ENCODE peak calls at places on chromosome 20, in seven cellular contexts. One of them, this sample, is unnamed.

GRCh38 chr20:33740189-33740588 is 8.4 kb downstream of the ZNF341 start:
- DNase-seq in dorsolateral prefrontal cortex: no peak
- DNase-seq in MM.1S: no peak
- DNase-seq in HCT116: no peak
- DNase-seq in fibroblast of mammary gland: no peak
- DNase-seq in thyroid gland: no peak
- DNase-seq in neural progenitor cell: no peak
- DNase-seq in this sample: no peak

GRCh38 chr20:44583179-44583578 is 800 bp downstream of the PKIG start:
- DNase-seq in HCT116: no peak
- DNase-seq in fibroblast of mammary gland: no peak
- DNase-seq in neural progenitor cell: no peak
- DNase-seq in thyroid gland: no peak
- DNase-seq in MM.1S: no peak
- DNase-seq in dorsolateral prefrontal cortex: no peak
- DNase-seq in this sample: no peak

GRCh38 chr20:60167840-60168239 is 209.6 kb downstream of the CDH26 start:
- DNase-seq in neural progenitor cell: no peak
- DNase-seq in HCT116: no peak
- DNase-seq in thyroid gland: no peak
- DNase-seq in dorsolateral prefrontal cortex: no peak
- DNase-seq in fibroblast of mammary gland: no peak
- DNase-seq in MM.1S: no peak
- DNase-seq in this sample: no peak

GRCh38 chr20:44643596-44644383 is 7.7 kb downstream of the ADA start:
- DNase-seq in HCT116: no peak
- DNase-seq in dorsolateral prefrontal cortex: no peak
- DNase-seq in thyroid gland: peak
- DNase-seq in MM.1S: peak
- DNase-seq in fibroblast of mammary gland: peak
- DNase-seq in neural progenitor cell: peak
- DNase-seq in this sample: peak

GRCh38 chr20:36997121-36997520 is 45.6 kb upstream of the SAMHD1 start:
- DNase-seq in fibroblast of mammary gland: no peak
- DNase-seq in MM.1S: no peak
- DNase-seq in neural progenitor cell: no peak
- DNase-seq in thyroid gland: no peak
- DNase-seq in HCT116: no peak
- DNase-seq in dorsolateral prefrontal cortex: no peak
- DNase-seq in this sample: no peak

GRCh38 chr20:49399329-49399728 is 83.1 kb downstream of the KCNB1 start:
- DNase-seq in neural progenitor cell: no peak
- DNase-seq in fibroblast of mammary gland: peak
- DNase-seq in MM.1S: no peak
- DNase-seq in dorsolateral prefrontal cortex: no peak
- DNase-seq in thyroid gland: no peak
- DNase-seq in HCT116: no peak
- DNase-seq in this sample: no peak

GRCh38 chr20:35588397-35588796 is 27.2 kb upstream of the SPAG4 start:
- DNase-seq in HCT116: no peak
- DNase-seq in MM.1S: no peak
- DNase-seq in thyroid gland: no peak
- DNase-seq in neural progenitor cell: no peak
- DNase-seq in fibroblast of mammary gland: no peak
- DNase-seq in dorsolateral prefrontal cortex: no peak
- DNase-seq in this sample: no peak

GRCh38 chr20:58251979-58252591 is 23.6 kb upstream of the ANKRD60 start:
- DNase-seq in HCT116: peak
- DNase-seq in fibroblast of mammary gland: peak
- DNase-seq in MM.1S: no peak
- DNase-seq in neural progenitor cell: no peak
- DNase-seq in thyroid gland: no peak
- DNase-seq in dorsolateral prefrontal cortex: no peak
- DNase-seq in this sample: no peak

GRCh38 chr20:5996765-5997164 is 46.3 kb downstream of the MCM8 start:
- DNase-seq in dorsolateral prefrontal cortex: no peak
- DNase-seq in HCT116: no peak
- DNase-seq in fibroblast of mammary gland: no peak
- DNase-seq in thyroid gland: no peak
- DNase-seq in MM.1S: peak
- DNase-seq in neural progenitor cell: peak
- DNase-seq in this sample: peak

GRCh38 chr20:58781138-58781537 is 69.6 kb downstream of the GNAS-AS1 start:
- DNase-seq in dorsolateral prefrontal cortex: no peak
- DNase-seq in neural progenitor cell: no peak
- DNase-seq in MM.1S: no peak
- DNase-seq in HCT116: no peak
- DNase-seq in thyroid gland: no peak
- DNase-seq in fibroblast of mammary gland: no peak
- DNase-seq in this sample: no peak

GRCh38 chr20:55472704-55473103 is 532.6 kb downstream of the CBLN4 start:
- DNase-seq in MM.1S: no peak
- DNase-seq in HCT116: no peak
- DNase-seq in dorsolateral prefrontal cortex: no peak
- DNase-seq in fibroblast of mammary gland: no peak
- DNase-seq in thyroid gland: no peak
- DNase-seq in neural progenitor cell: peak
- DNase-seq in this sample: no peak

GRCh38 chr20:45306431-45306982 is at the start of gene RBPJL:
- DNase-seq in MM.1S: no peak
- DNase-seq in thyroid gland: no peak
- DNase-seq in dorsolateral prefrontal cortex: no peak
- DNase-seq in HCT116: no peak
- DNase-seq in neural progenitor cell: peak
- DNase-seq in fibroblast of mammary gland: no peak
- DNase-seq in this sample: no peak

GRCh38 chr20:36886859-36887778 is 11.2 kb downstream of the TLDC2 start:
- DNase-seq in dorsolateral prefrontal cortex: peak
- DNase-seq in fibroblast of mammary gland: peak
- DNase-seq in HCT116: peak
- DNase-seq in MM.1S: peak
- DNase-seq in neural progenitor cell: peak
- DNase-seq in thyroid gland: peak
- DNase-seq in this sample: peak

GRCh38 chr20:11431613-11432012 is 486.1 kb upstream of the BTBD3 start:
- DNase-seq in fibroblast of mammary gland: no peak
- DNase-seq in HCT116: no peak
- DNase-seq in thyroid gland: no peak
- DNase-seq in neural progenitor cell: no peak
- DNase-seq in dorsolateral prefrontal cortex: no peak
- DNase-seq in MM.1S: no peak
- DNase-seq in this sample: no peak

GRCh38 chr20:2879148-2879547 is 5.9 kb downstream of the PTPRA start:
- DNase-seq in neural progenitor cell: no peak
- DNase-seq in MM.1S: no peak
- DNase-seq in dorsolateral prefrontal cortex: peak
- DNase-seq in thyroid gland: no peak
- DNase-seq in fibroblast of mammary gland: peak
- DNase-seq in HCT116: no peak
- DNase-seq in this sample: no peak

GRCh38 chr20:11153819-11154218 is 480.0 kb upstream of the JAG1 start:
- DNase-seq in thyroid gland: no peak
- DNase-seq in fibroblast of mammary gland: no peak
- DNase-seq in HCT116: no peak
- DNase-seq in neural progenitor cell: no peak
- DNase-seq in MM.1S: no peak
- DNase-seq in dorsolateral prefrontal cortex: no peak
- DNase-seq in this sample: no peak

GRCh38 chr20:59324441-59324840 is 24.0 kb downstream of the EDN3 start:
- DNase-seq in neural progenitor cell: no peak
- DNase-seq in fibroblast of mammary gland: no peak
- DNase-seq in thyroid gland: peak
- DNase-seq in HCT116: no peak
- DNase-seq in MM.1S: no peak
- DNase-seq in dorsolateral prefrontal cortex: no peak
- DNase-seq in this sample: no peak

GRCh38 chr20:34983995-34984735 is 28.5 kb downstream of the MYH7B start:
- DNase-seq in fibroblast of mammary gland: no peak
- DNase-seq in thyroid gland: no peak
- DNase-seq in MM.1S: no peak
- DNase-seq in HCT116: no peak
- DNase-seq in dorsolateral prefrontal cortex: no peak
- DNase-seq in neural progenitor cell: peak
- DNase-seq in this sample: no peak

GRCh38 chr20:5848711-5849505 is 98.7 kb downstream of the SHLD1 start:
- DNase-seq in thyroid gland: peak
- DNase-seq in fibroblast of mammary gland: peak
- DNase-seq in HCT116: no peak
- DNase-seq in neural progenitor cell: no peak
- DNase-seq in MM.1S: no peak
- DNase-seq in dorsolateral prefrontal cortex: no peak
- DNase-seq in this sample: no peak

GRCh38 chr20:54510546-54511129 is 35.2 kb downstream of the DOK5 start:
- DNase-seq in MM.1S: no peak
- DNase-seq in neural progenitor cell: peak
- DNase-seq in thyroid gland: peak
- DNase-seq in HCT116: no peak
- DNase-seq in fibroblast of mammary gland: no peak
- DNase-seq in dorsolateral prefrontal cortex: peak
- DNase-seq in this sample: no peak

GRCh38 chr20:41424546-41424945 is 57.9 kb upstream of the EMILIN3 start:
- DNase-seq in neural progenitor cell: no peak
- DNase-seq in HCT116: no peak
- DNase-seq in thyroid gland: no peak
- DNase-seq in dorsolateral prefrontal cortex: no peak
- DNase-seq in fibroblast of mammary gland: no peak
- DNase-seq in MM.1S: no peak
- DNase-seq in this sample: no peak

GRCh38 chr20:31669876-31670275 is 32.2 kb downstream of the COX4I2 start:
- DNase-seq in MM.1S: no peak
- DNase-seq in thyroid gland: no peak
- DNase-seq in HCT116: no peak
- DNase-seq in dorsolateral prefrontal cortex: no peak
- DNase-seq in neural progenitor cell: peak
- DNase-seq in fibroblast of mammary gland: no peak
- DNase-seq in this sample: no peak
- H3K4me3 ChIP-seq in MM.1S: no peak
- H3K4me3 ChIP-seq in thyroid gland: no peak
- H3K4me3 ChIP-seq in HCT116: no peak
- H3K4me3 ChIP-seq in dorsolateral prefrontal cortex: no peak
- H3K4me3 ChIP-seq in neural progenitor cell: no peak
- H3K4me3 ChIP-seq in fibroblast of mammary gland: no peak
- H3K4me3 ChIP-seq in this sample: no peak

DNA sequence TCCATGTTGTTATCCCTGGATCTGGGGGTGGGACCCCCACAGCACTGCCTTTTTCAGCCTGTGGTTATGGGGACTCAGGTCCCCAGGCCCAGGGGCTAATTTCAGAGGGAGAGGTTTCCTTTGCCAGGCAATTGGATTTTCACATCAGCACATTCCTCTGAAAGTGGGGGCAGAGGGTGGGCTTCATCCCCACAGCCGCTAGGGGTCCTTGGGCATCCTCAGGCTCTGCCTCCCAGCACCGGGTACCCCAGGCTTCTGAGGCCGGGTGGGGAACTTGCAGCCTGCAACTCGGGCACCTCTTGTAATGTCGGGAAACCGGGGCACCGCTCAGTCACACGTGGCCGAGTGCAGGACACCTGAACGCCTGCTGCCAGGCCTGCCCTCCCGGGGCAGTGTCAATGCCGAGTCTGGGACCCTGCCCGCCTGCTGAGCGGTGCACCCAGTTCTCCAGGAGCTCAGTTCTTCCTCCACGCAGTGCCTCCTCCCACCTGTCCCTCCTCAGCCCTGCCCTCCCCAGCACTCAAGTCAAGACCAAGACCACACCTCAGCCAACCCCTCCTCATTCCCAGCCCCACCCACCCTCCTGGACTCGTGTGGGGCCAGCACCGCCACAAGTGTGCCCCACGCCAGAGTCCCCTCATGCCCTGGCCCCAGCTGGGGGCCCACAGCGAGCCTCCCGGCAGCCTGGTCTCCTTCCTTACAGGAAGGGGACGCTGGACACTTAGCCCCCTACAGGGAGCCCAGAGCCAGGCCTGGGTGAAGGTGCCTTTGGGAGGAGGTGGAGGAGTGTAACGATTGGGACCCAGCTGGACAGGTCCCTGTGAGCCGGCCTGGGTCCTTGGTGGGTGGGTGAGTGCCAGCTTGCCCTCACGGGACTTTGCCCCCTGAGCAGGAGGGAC is 8.8 kb upstream of the CHRNA4 start:
- DNase-seq in neural progenitor cell: no peak
- DNase-seq in dorsolateral prefrontal cortex: no peak
- DNase-seq in thyroid gland: no peak
- DNase-seq in HCT116: no peak
- DNase-seq in fibroblast of mammary gland: no peak
- DNase-seq in MM.1S: no peak
- DNase-seq in this sample: no peak
- TF ChIP-seq CTCF in neural progenitor cell: peak
- TF ChIP-seq CTCF in dorsolateral prefrontal cortex: no peak
- TF ChIP-seq CTCF in thyroid gland: no peak
- TF ChIP-seq CTCF in HCT116: no peak
- TF ChIP-seq CTCF in fibroblast of mammary gland: no peak
- TF ChIP-seq CTCF in MM.1S: no peak
- TF ChIP-seq CTCF in this sample: no peak

GRCh38 chr20:31608256-31608980 is 3.3 kb downstream of the ID1 start:
- DNase-seq in neural progenitor cell: peak
- DNase-seq in thyroid gland: peak
- DNase-seq in MM.1S: no peak
- DNase-seq in fibroblast of mammary gland: peak
- DNase-seq in HCT116: peak
- DNase-seq in dorsolateral prefrontal cortex: no peak
- DNase-seq in this sample: no peak
- H3K4me3 ChIP-seq in neural progenitor cell: peak
- H3K4me3 ChIP-seq in thyroid gland: no peak
- H3K4me3 ChIP-seq in MM.1S: no peak
- H3K4me3 ChIP-seq in fibroblast of mammary gland: peak
- H3K4me3 ChIP-seq in HCT116: peak
- H3K4me3 ChIP-seq in dorsolateral prefrontal cortex: peak
- H3K4me3 ChIP-seq in this sample: no peak

DNA sequence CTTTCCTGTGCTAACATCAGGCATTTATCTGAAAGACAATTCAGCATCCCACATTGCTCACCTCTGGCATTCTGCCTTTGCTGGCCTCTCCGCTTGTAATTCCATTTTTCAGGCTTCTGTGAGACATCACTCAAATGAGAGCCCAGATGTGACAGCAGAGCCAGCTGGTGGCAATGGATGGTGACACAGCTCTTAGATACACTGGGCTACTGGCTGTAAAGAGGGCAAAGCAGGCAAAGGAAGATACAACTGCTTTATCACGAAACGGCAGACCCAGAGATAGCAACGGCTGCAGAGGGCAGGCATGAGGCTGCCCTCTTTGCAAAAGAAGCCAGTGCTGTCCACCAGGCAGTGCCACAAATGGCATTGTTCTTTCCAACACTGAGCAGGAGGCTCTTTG is 329.8 kb downstream of the KIF16B start:
- DNase-seq in neural progenitor cell: no peak
- DNase-seq in thyroid gland: no peak
- DNase-seq in fibroblast of mammary gland: no peak
- DNase-seq in dorsolateral prefrontal cortex: no peak
- DNase-seq in HCT116: no peak
- DNase-seq in MM.1S: no peak
- DNase-seq in this sample: no peak
- TF ChIP-seq CTCF in neural progenitor cell: peak
- TF ChIP-seq CTCF in thyroid gland: no peak
- TF ChIP-seq CTCF in fibroblast of mammary gland: no peak
- TF ChIP-seq CTCF in dorsolateral prefrontal cortex: no peak
- TF ChIP-seq CTCF in HCT116: no peak
- TF ChIP-seq CTCF in MM.1S: no peak
- TF ChIP-seq CTCF in this sample: peak

This sample was measured in GM06990.